ENCODE peak calls at places on chromosomes 5 and 9, in seven cellular contexts. One of them, this sample, is unnamed.
A peak's percentile ranks its signal among the peaks of the same experiment; 100 is the strongest.

GRCh38 chr5:27403248-27403882 is 365.0 kb upstream of the CDH9 start:
- DNase-seq in gastrocnemius medialis: no peak
- DNase-seq in uterus: no peak
- DNase-seq in psoas muscle: no peak
- DNase-seq in lower lobe of right lung: no peak
- DNase-seq in astrocyte: peak; percentile 0
- DNase-seq in kidney: no peak
- DNase-seq in this sample: no peak

GRCh38 chr5:90161399-90161798 is 248.2 kb downstream of the CETN3 start:
- DNase-seq in psoas muscle: no peak
- DNase-seq in astrocyte: peak; percentile 10
- DNase-seq in gastrocnemius medialis: peak; percentile 14
- DNase-seq in uterus: no peak
- DNase-seq in kidney: peak; percentile 59
- DNase-seq in lower lobe of right lung: peak; percentile 57
- DNase-seq in this sample: peak; percentile 60

GRCh38 chr5:67879619-67880357 is 335.8 kb upstream of the PIK3R1 start:
- DNase-seq in uterus: no peak
- DNase-seq in gastrocnemius medialis: no peak
- DNase-seq in lower lobe of right lung: no peak
- DNase-seq in psoas muscle: no peak
- DNase-seq in kidney: no peak
- DNase-seq in astrocyte: peak; percentile 85
- DNase-seq in this sample: no peak

GRCh38 chr5:108380531-108381021 is 1.3 kb downstream of the FBXL17 start:
- DNase-seq in psoas muscle: peak; percentile 71
- DNase-seq in astrocyte: peak; percentile 14
- DNase-seq in gastrocnemius medialis: peak; percentile 29
- DNase-seq in uterus: peak; percentile 42
- DNase-seq in kidney: peak; percentile 88
- DNase-seq in lower lobe of right lung: peak; percentile 63
- DNase-seq in this sample: no peak

GRCh38 chr5:147483961-147484707 is 25.7 kb downstream of the DPYSL3 start:
- DNase-seq in lower lobe of right lung: no peak
- DNase-seq in gastrocnemius medialis: peak; percentile 49
- DNase-seq in psoas muscle: peak; percentile 87
- DNase-seq in astrocyte: peak; percentile 99
- DNase-seq in kidney: no peak
- DNase-seq in uterus: peak; percentile 86
- DNase-seq in this sample: peak; percentile 83

GRCh38 chr9:133851693-133852092 is 113.5 kb upstream of the SARDH start:
- DNase-seq in kidney: no peak
- DNase-seq in psoas muscle: no peak
- DNase-seq in lower lobe of right lung: no peak
- DNase-seq in astrocyte: no peak
- DNase-seq in gastrocnemius medialis: no peak
- DNase-seq in uterus: no peak
- DNase-seq in this sample: no peak

GRCh38 chr5:113162770-113163169 is 186.2 kb downstream of the DCP2 start:
- DNase-seq in gastrocnemius medialis: no peak
- DNase-seq in uterus: no peak
- DNase-seq in kidney: no peak
- DNase-seq in lower lobe of right lung: no peak
- DNase-seq in psoas muscle: no peak
- DNase-seq in astrocyte: peak; percentile 79
- DNase-seq in this sample: no peak

GRCh38 chr9:35035851-35036701 is 36.3 kb downstream of the VCP start:
- DNase-seq in astrocyte: no peak
- DNase-seq in uterus: peak; percentile 54
- DNase-seq in lower lobe of right lung: peak; percentile 64
- DNase-seq in psoas muscle: peak; percentile 69
- DNase-seq in gastrocnemius medialis: no peak
- DNase-seq in kidney: peak; percentile 85
- DNase-seq in this sample: peak; percentile 70

GRCh38 chr5:165321912-165322311 is 1816.5 kb downstream of the MAT2B start:
- DNase-seq in gastrocnemius medialis: no peak
- DNase-seq in uterus: no peak
- DNase-seq in astrocyte: peak; percentile 75
- DNase-seq in lower lobe of right lung: no peak
- DNase-seq in kidney: no peak
- DNase-seq in psoas muscle: no peak
- DNase-seq in this sample: no peak

GRCh38 chr5:145243016-145243415 is 592.1 kb downstream of the PRELID2 start:
- DNase-seq in astrocyte: no peak
- DNase-seq in gastrocnemius medialis: no peak
- DNase-seq in uterus: no peak
- DNase-seq in kidney: no peak
- DNase-seq in psoas muscle: no peak
- DNase-seq in lower lobe of right lung: no peak
- DNase-seq in this sample: no peak

GRCh38 chr5:108818613-108819272 is 71.0 kb downstream of the FER start:
- DNase-seq in gastrocnemius medialis: no peak
- DNase-seq in psoas muscle: no peak
- DNase-seq in uterus: no peak
- DNase-seq in kidney: no peak
- DNase-seq in astrocyte: peak; percentile 63
- DNase-seq in lower lobe of right lung: no peak
- DNase-seq in this sample: no peak

GRCh38 chr5:142184939-142185526 is 76.5 kb downstream of the NDFIP1 start:
- DNase-seq in uterus: no peak
- DNase-seq in lower lobe of right lung: no peak
- DNase-seq in astrocyte: no peak
- DNase-seq in kidney: no peak
- DNase-seq in psoas muscle: no peak
- DNase-seq in gastrocnemius medialis: no peak
- DNase-seq in this sample: no peak

GRCh38 chr9:6873862-6874261 is 116.1 kb downstream of the KDM4C start:
- DNase-seq in astrocyte: peak; percentile 51
- DNase-seq in lower lobe of right lung: no peak
- DNase-seq in gastrocnemius medialis: no peak
- DNase-seq in psoas muscle: no peak
- DNase-seq in uterus: no peak
- DNase-seq in kidney: no peak
- DNase-seq in this sample: no peak

GRCh38 chr5:158812381-158812780 is 287.3 kb downstream of the EBF1 start:
- DNase-seq in psoas muscle: peak; percentile 54
- DNase-seq in astrocyte: no peak
- DNase-seq in gastrocnemius medialis: no peak
- DNase-seq in lower lobe of right lung: no peak
- DNase-seq in kidney: no peak
- DNase-seq in uterus: peak; percentile 32
- DNase-seq in this sample: no peak

GRCh38 chr5:68562308-68562707 is 346.8 kb downstream of the PIK3R1 start:
- DNase-seq in uterus: no peak
- DNase-seq in gastrocnemius medialis: no peak
- DNase-seq in astrocyte: peak; percentile 43
- DNase-seq in kidney: no peak
- DNase-seq in lower lobe of right lung: no peak
- DNase-seq in psoas muscle: no peak
- DNase-seq in this sample: no peak

GRCh38 chr5:39270172-39270848 is 50.9 kb upstream of the FYB1 start:
- DNase-seq in astrocyte: no peak
- DNase-seq in lower lobe of right lung: no peak
- DNase-seq in kidney: no peak
- DNase-seq in gastrocnemius medialis: no peak
- DNase-seq in psoas muscle: no peak
- DNase-seq in uterus: no peak
- DNase-seq in this sample: no peak

GRCh38 chr5:33994845-33995244 is 10.4 kb upstream of the SLC45A2 start:
- DNase-seq in uterus: no peak
- DNase-seq in astrocyte: peak; percentile 45
- DNase-seq in kidney: no peak
- DNase-seq in lower lobe of right lung: no peak
- DNase-seq in gastrocnemius medialis: no peak
- DNase-seq in psoas muscle: no peak
- DNase-seq in this sample: no peak

GRCh38 chr9:70036641-70037040 is 7.0 kb upstream of the MAMDC2 start:
- DNase-seq in uterus: peak; percentile 66
- DNase-seq in psoas muscle: no peak
- DNase-seq in lower lobe of right lung: no peak
- DNase-seq in kidney: no peak
- DNase-seq in astrocyte: no peak
- DNase-seq in gastrocnemius medialis: no peak
- DNase-seq in this sample: no peak

GRCh38 chr5:97553829-97554452 is 370.9 kb upstream of the RIOK2 start:
- DNase-seq in psoas muscle: no peak
- DNase-seq in lower lobe of right lung: no peak
- DNase-seq in astrocyte: no peak
- DNase-seq in gastrocnemius medialis: no peak
- DNase-seq in kidney: no peak
- DNase-seq in uterus: no peak
- DNase-seq in this sample: no peak

GRCh38 chr5:154412316-154412715 is 33.5 kb upstream of the SAP30L start:
- DNase-seq in gastrocnemius medialis: peak; percentile 1
- DNase-seq in lower lobe of right lung: no peak
- DNase-seq in kidney: no peak
- DNase-seq in uterus: no peak
- DNase-seq in astrocyte: no peak
- DNase-seq in psoas muscle: no peak
- DNase-seq in this sample: no peak

GRCh38 chr9:99513441-99514112 is 291.5 kb downstream of the SEC61B start:
- DNase-seq in psoas muscle: no peak
- DNase-seq in gastrocnemius medialis: no peak
- DNase-seq in uterus: no peak
- DNase-seq in astrocyte: no peak
- DNase-seq in lower lobe of right lung: no peak
- DNase-seq in kidney: no peak
- DNase-seq in this sample: no peak

GRCh38 chr5:171390883-171391677 is 3.4 kb downstream of the NPM1 start:
- DNase-seq in uterus: no peak
- DNase-seq in psoas muscle: no peak
- DNase-seq in kidney: no peak
- DNase-seq in gastrocnemius medialis: no peak
- DNase-seq in astrocyte: no peak
- DNase-seq in lower lobe of right lung: no peak
- DNase-seq in this sample: no peak
- H3K36me3 ChIP-seq in uterus: no peaks in the 10 kb centered on the region
- H3K36me3 ChIP-seq in psoas muscle: peaks cover 10% of the 10 kb centered on the region
- H3K36me3 ChIP-seq in kidney: peaks cover 14% of the 10 kb centered on the region
- H3K36me3 ChIP-seq in gastrocnemius medialis: peaks cover 3% of the 10 kb centered on the region
- H3K36me3 ChIP-seq in astrocyte: peaks cover 53% of the 10 kb centered on the region
- H3K36me3 ChIP-seq in lower lobe of right lung: peaks cover 60% of the 10 kb centered on the region
- H3K36me3 ChIP-seq in this sample: peaks cover 58% of the 10 kb centered on the region

GRCh38 chr5:140075371-140075770 is 32.3 kb upstream of the NRG2 start:
- DNase-seq in kidney: no peak
- DNase-seq in uterus: no peak
- DNase-seq in lower lobe of right lung: no peak
- DNase-seq in psoas muscle: no peak
- DNase-seq in astrocyte: no peak
- DNase-seq in gastrocnemius medialis: no peak
- DNase-seq in this sample: no peak
- TF ChIP-seq CTCF in kidney: no peak
- TF ChIP-seq CTCF in uterus: no peak
- TF ChIP-seq CTCF in lower lobe of right lung: peak; percentile 21
- TF ChIP-seq CTCF in psoas muscle: no peak
- TF ChIP-seq CTCF in astrocyte: peak; percentile 18
- TF ChIP-seq CTCF in gastrocnemius medialis: no peak
- TF ChIP-seq CTCF in this sample: peak; percentile 41

GRCh38 chr5:79035237-79035636 is 34.2 kb downstream of the DMGDH start:
- DNase-seq in lower lobe of right lung: no peak
- DNase-seq in gastrocnemius medialis: no peak
- DNase-seq in uterus: no peak
- DNase-seq in kidney: no peak
- DNase-seq in astrocyte: no peak
- DNase-seq in psoas muscle: no peak
- DNase-seq in this sample: no peak

GRCh38 chr5:79031481-79031867 is 38.0 kb downstream of the DMGDH start:
- DNase-seq in uterus: no peak
- DNase-seq in lower lobe of right lung: no peak
- DNase-seq in astrocyte: no peak
- DNase-seq in gastrocnemius medialis: no peak
- DNase-seq in kidney: no peak
- DNase-seq in psoas muscle: no peak
- DNase-seq in this sample: no peak

GRCh38 chr5:79025054-79025465 is 40.0 kb upstream of the ARSB start:
- DNase-seq in uterus: peak; percentile 54
- DNase-seq in astrocyte: peak; percentile 32
- DNase-seq in gastrocnemius medialis: peak; percentile 21
- DNase-seq in kidney: peak; percentile 66
- DNase-seq in lower lobe of right lung: peak; percentile 62
- DNase-seq in psoas muscle: peak; percentile 79
- DNase-seq in this sample: no peak

GRCh38 chr5:79032031-79032711 is 37.3 kb downstream of the DMGDH start:
- DNase-seq in astrocyte: peak; percentile 18
- DNase-seq in lower lobe of right lung: no peak
- DNase-seq in gastrocnemius medialis: no peak
- DNase-seq in psoas muscle: no peak
- DNase-seq in uterus: no peak
- DNase-seq in kidney: no peak
- DNase-seq in this sample: no peak

GRCh38 chr5:79030663-79031480 is 38.6 kb downstream of the DMGDH start:
- DNase-seq in psoas muscle: no peak
- DNase-seq in uterus: no peak
- DNase-seq in gastrocnemius medialis: no peak
- DNase-seq in astrocyte: no peak
- DNase-seq in lower lobe of right lung: no peak
- DNase-seq in kidney: no peak
- DNase-seq in this sample: no peak
- H3K4me3 ChIP-seq in psoas muscle: no peak overlapping the region
- H3K4me3 ChIP-seq in uterus: no peak overlapping the region
- H3K4me3 ChIP-seq in gastrocnemius medialis: no peak overlapping the region
- H3K4me3 ChIP-seq in astrocyte: no peak overlapping the region
- H3K4me3 ChIP-seq in lower lobe of right lung: no peak overlapping the region
- H3K4me3 ChIP-seq in kidney: peak overlapping the region; percentile 41
- H3K4me3 ChIP-seq in this sample: no peak overlapping the region

GRCh38 chr5:150757087-150757649 is 1.6 kb downstream of the DCTN4 start:
- DNase-seq in gastrocnemius medialis: no peak
- DNase-seq in astrocyte: no peak
- DNase-seq in kidney: no peak
- DNase-seq in lower lobe of right lung: no peak
- DNase-seq in psoas muscle: no peak
- DNase-seq in uterus: no peak
- DNase-seq in this sample: no peak

GRCh38 chr5:150751096-150751891 is 7.5 kb downstream of the DCTN4 start:
- DNase-seq in astrocyte: peak; percentile 16
- DNase-seq in lower lobe of right lung: no peak
- DNase-seq in kidney: no peak
- DNase-seq in uterus: no peak
- DNase-seq in psoas muscle: no peak
- DNase-seq in gastrocnemius medialis: no peak
- DNase-seq in this sample: no peak

GRCh38 chr5:150750469-150750868 is 8.3 kb downstream of the DCTN4 start:
- DNase-seq in gastrocnemius medialis: no peak
- DNase-seq in astrocyte: no peak
- DNase-seq in uterus: no peak
- DNase-seq in kidney: no peak
- DNase-seq in psoas muscle: no peak
- DNase-seq in lower lobe of right lung: no peak
- DNase-seq in this sample: no peak

GRCh38 chr5:150753863-150754262 is 5.0 kb downstream of the DCTN4 start:
- DNase-seq in gastrocnemius medialis: no peak
- DNase-seq in uterus: no peak
- DNase-seq in lower lobe of right lung: no peak
- DNase-seq in kidney: no peak
- DNase-seq in psoas muscle: no peak
- DNase-seq in astrocyte: no peak
- DNase-seq in this sample: no peak

DNA sequence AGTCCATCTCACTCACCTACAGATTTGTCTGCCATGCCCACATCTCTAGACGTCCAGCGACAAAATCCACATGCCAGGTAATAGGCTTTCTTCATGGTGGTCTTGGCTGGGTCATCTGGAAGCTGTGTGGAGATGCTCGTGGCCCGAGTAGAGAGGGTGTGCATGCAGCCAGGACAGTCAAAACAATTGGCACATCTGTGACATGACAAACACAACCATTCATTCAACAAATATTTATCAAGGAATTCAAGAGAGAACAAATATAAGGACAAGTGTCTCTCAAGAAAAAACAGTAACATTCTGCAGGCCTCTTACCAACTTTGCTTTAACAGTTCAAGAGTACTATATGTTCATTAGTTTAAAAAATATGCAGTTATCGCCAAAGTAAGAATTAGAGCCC is 5.4 kb downstream of the DCTN4 start:
- DNase-seq in lower lobe of right lung: no peak
- DNase-seq in gastrocnemius medialis: no peak
- DNase-seq in uterus: no peak
- DNase-seq in kidney: no peak
- DNase-seq in psoas muscle: no peak
- DNase-seq in astrocyte: no peak
- DNase-seq in this sample: no peak
- H3K36me3 ChIP-seq in lower lobe of right lung: peaks cover 69% of the 10 kb centered on the region
- H3K36me3 ChIP-seq in gastrocnemius medialis: no peaks in the 10 kb centered on the region
- H3K36me3 ChIP-seq in uterus: no peaks in the 10 kb centered on the region
- H3K36me3 ChIP-seq in kidney: peaks cover 11% of the 10 kb centered on the region
- H3K36me3 ChIP-seq in psoas muscle: peaks cover 7% of the 10 kb centered on the region
- H3K36me3 ChIP-seq in astrocyte: peaks cover 40% of the 10 kb centered on the region
- H3K36me3 ChIP-seq in this sample: peaks cover 31% of the 10 kb centered on the region